ENCODE peak calls at places on chromosomes 12 and 14, in five cellular contexts. P is A549, Q is HCT116, I is IMR-90, D is Peyer's patch. M is an unnamed sample.
A peak's percentile ranks its signal among the peaks of the same experiment; 100 is the strongest.

GRCh38 chr14:101897326-101897725 is 67.0 kb upstream of the DYNC1H1 start:
- DNase-seq in P (no peak), D (no peak), Q (no peak), I (no peak), M (no peak)

GRCh38 chr12:29796823-29797263 is 13.1 kb upstream of the TMTC1 start:
- DNase-seq in I (peak; percentile 97), D (no peak), Q (peak; percentile 29), P (no peak), M (peak; percentile 61)

GRCh38 chr12:67827820-67828383 is 161.3 kb upstream of the IFNG-AS1 start:
- DNase-seq in Q (peak; percentile 62), D (no peak), P (peak; percentile 86), I (peak; percentile 99), M (peak; percentile 72)

GRCh38 chr14:22850944-22851790 is 14.8 kb downstream of the MMP14 start:
- DNase-seq in Q (no peak), I (peak; percentile 98), D (no peak), P (no peak), M (peak; percentile 63)

GRCh38 chr12:77133566-77133965 is 68.2 kb upstream of the E2F7 start:
- DNase-seq in Q (no peak), P (no peak), D (no peak), I (peak; percentile 65), M (no peak)

GRCh38 chr12:25585021-25585523 is 32.0 kb upstream of the LMNTD1 start:
- DNase-seq in P (no peak), I (peak; percentile 17), Q (no peak), D (no peak), M (no peak)

GRCh38 chr12:51926718-51927117 is 19.4 kb downstream of the ACVRL1 start:
- DNase-seq in D (peak; percentile 25), I (peak; percentile 42), Q (peak; percentile 48), P (peak; percentile 48), M (no peak)

GRCh38 chr14:61598980-61599379 is 96.3 kb upstream of the HIF1A start:
- DNase-seq in D (no peak), P (no peak), Q (no peak), I (no peak), M (no peak)

GRCh38 chr12:104475269-104475668 is 18.5 kb downstream of the CHST11 start:
- DNase-seq in I (no peak), Q (no peak), D (no peak), P (no peak), M (no peak)

GRCh38 chr12:117134721-117135120 is 35.5 kb upstream of the TESC start:
- DNase-seq in D (no peak), I (no peak), Q (no peak), P (no peak), M (no peak)

DNA sequence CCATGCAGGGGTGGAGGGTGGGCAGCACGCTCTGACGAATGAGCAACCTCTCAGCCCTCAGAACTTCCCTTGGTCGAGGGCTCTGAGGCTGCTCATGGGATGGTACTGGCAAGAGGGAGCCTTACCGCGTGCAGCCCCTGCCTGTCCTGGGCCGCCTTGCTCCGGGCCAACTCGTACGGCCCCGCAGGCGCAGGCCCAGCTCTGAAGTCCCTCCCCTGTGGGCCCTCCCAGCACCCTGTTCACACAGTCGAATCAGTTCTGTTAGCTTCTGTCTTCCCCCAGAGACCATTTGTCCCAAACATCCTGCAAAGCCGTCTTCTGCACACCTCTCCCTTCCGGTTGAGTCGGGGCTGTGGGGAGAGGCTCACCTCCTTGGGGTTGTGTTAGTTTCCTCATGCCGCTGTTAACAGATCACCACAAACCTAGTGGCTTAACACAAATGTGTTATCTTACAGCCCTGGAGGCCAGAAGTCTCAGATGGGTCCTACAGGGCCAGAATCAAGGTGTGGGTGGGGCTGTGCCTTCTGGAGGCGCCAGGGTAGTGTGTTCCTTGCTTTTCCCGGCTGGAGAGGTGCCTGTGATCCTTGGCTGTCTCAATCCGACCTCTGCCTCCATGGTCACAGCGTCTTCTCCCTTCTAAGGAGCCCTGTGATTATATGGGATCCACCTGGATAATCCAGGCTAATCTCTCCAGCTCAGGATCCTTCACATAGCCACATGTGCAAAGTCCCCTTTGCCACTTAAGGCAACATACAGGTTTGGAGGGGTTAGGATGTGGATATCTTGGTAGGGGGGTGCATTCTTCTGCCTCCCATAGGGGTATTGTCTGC is 901 bp upstream of the HVCN1 start:
- DNase-seq in Q (no peak), I (no peak), P (no peak), D (peak; percentile 71), M (no peak)
- TF ChIP-seq POLR2A in Q (no peak), I (no peak), P (no peak), D (no peak), M (no peak)

GRCh38 chr12:56521590-56522371 is at the start of gene RBMS2:
- DNase-seq in P (peak; percentile 81), D (peak; percentile 61), Q (peak; percentile 89), I (peak; percentile 94), M (peak; percentile 50)
- TF ChIP-seq POLR2A in P (no peak), D (no peak), Q (no peak), I (no peak), M (no peak)

GRCh38 chr14:67241416-67242362 is at the start of gene PALS1:
- DNase-seq in I (peak; percentile 88), P (peak; percentile 33), Q (peak; percentile 53), D (no peak), M (peak; percentile 15)

GRCh38 chr14:67239582-67239981 is 1.7 kb upstream of the PALS1 start:
- DNase-seq in I (no peak), P (no peak), D (no peak), Q (no peak), M (no peak)

GRCh38 chr14:67240168-67240932 is 885 bp upstream of the PALS1 start:
- DNase-seq in D (peak; percentile 42), P (peak; percentile 39), Q (no peak), I (peak; percentile 11), M (peak; percentile 16)

GRCh38 chr14:67237591-67237990 is 3.6 kb upstream of the PALS1 start:
- DNase-seq in P (no peak), I (no peak), D (no peak), Q (no peak), M (no peak)

GRCh38 chr14:67240978-67241415 is 238 bp upstream of the PALS1 start:
- DNase-seq in D (peak; percentile 92), I (peak; percentile 96), Q (peak; percentile 90), P (peak; percentile 90), M (peak; percentile 69)
- TF ChIP-seq POLR2A in D (peak; percentile 81), I (no peak), Q (no peak), P (peak; percentile 28), M (no peak)

DNA sequence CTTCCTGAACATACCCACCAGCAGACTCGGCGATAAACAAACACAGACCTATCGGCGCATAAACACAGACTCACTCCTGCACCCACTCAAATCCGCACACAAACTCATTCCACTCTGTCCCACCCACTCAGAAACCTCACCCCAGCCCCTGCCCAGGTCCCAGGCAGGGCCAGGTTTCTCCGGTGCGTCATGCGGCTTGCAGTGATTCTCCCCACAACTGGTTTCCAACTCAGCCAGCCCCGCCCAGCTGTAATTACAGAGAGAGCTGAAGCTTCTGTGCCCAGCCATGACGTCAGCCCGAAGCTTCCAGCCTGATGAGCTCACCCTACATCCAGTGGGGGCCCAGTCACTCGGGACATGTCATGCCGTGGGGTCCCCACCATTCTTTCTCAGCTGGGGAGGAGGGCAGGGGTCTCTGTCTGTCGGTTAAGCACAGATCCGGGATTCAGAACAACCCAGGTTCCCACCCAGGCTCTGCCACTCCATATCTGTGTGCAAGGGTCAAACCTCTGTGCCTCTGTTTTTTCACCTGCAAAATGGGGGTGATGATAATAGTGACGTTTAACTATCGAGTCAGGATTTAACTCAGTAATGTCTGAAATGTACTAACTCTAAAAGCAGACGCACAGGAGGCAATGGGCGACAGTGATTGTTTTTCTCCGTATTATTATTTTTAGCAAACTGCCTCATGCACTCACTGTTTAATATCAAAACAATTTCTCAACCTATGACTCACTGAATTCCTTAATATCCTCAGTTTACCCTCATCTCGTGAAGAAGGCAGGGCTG is 2.3 kb upstream of the HSPB8 start:
- DNase-seq in Q (peak; percentile 64), P (peak; percentile 66), D (peak; percentile 33), I (peak; percentile 95), M (peak; percentile 76)
- TF ChIP-seq POLR2A in Q (no peak), P (no peak), D (no peak), I (no peak), M (no peak)

GRCh38 chr12:109462868-109463692 is 14.0 kb downstream of the KCTD10 start:
- DNase-seq in I (peak; percentile 98), Q (peak; percentile 62), D (peak; percentile 22), P (no peak), M (peak; percentile 79)
- TF ChIP-seq POLR2A in I (peak; percentile 84), Q (no peak), D (no peak), P (no peak), M (no peak)